ENCODE peak calls at places on chromosomes 13 and 19, in four cellular contexts. C is H9, N is neuronal stem cell, P is H1. W is an unnamed sample.
A peak's percentile ranks its signal among the peaks of the same experiment; 100 is the strongest.

GRCh38 chr13:113016526-113017295 is 47.7 kb downstream of the MCF2L start:
- DNase-seq in C (no peak), P (no peak), N (no peak), W (no peak)

GRCh38 chr13:57644106-57644505 is 12.6 kb downstream of the PCDH17 start:
- DNase-seq in P (no peak), C (no peak), N (no peak), W (no peak)

GRCh38 chr13:84917252-84917878 is 881.9 kb downstream of the SLITRK6 start:
- DNase-seq in N (no peak), C (no peak), P (no peak), W (peak; percentile 43)

GRCh38 chr19:38046254-38047047 is 139.4 kb downstream of the SIPA1L3 start:
- DNase-seq in C (no peak), N (no peak), P (no peak), W (no peak)

GRCh38 chr13:101915755-101916107 is 463.3 kb downstream of the ITGBL1 start:
- DNase-seq in C (no peak), P (no peak), N (no peak), W (no peak)

GRCh38 chr19:7013678-7014077 is 7.6 kb downstream of the MBD3L2B start:
- DNase-seq in P (no peak), N (no peak), C (no peak), W (no peak)

GRCh38 chr19:40603071-40603718 is 2.0 kb downstream of the LTBP4 start:
- DNase-seq in P (no peak), C (no peak), N (no peak), W (peak; percentile 88)

GRCh38 chr13:67509039-67509438 is 278.9 kb upstream of the PCDH9 start:
- DNase-seq in C (peak; percentile 35), P (no peak), N (no peak), W (no peak)

GRCh38 chr13:33281951-33282595 is 3.5 kb downstream of the STARD13 start:
- DNase-seq in N (no peak), C (no peak), P (no peak), W (peak; percentile 78)

GRCh38 chr13:99726261-99726894 is 225.1 kb downstream of the TM9SF2 start:
- DNase-seq in P (peak; percentile 42), C (peak; percentile 32), N (no peak), W (no peak)

GRCh38 chr13:38008636-38009035 is 139.1 kb upstream of the TRPC4 start:
- DNase-seq in N (no peak), C (no peak), P (no peak), W (peak; percentile 6)

GRCh38 chr19:46813570-46814358 is 25.4 kb upstream of the SLC1A5 start:
- DNase-seq in P (no peak), C (no peak), N (no peak), W (peak; percentile 34)

GRCh38 chr19:40139533-40140287 is 49.0 kb upstream of the ZNF780A start:
- DNase-seq in P (peak; percentile 47), N (peak; percentile 31), C (no peak), W (peak; percentile 72)

GRCh38 chr13:33744589-33745369 is 73.2 kb upstream of the RFC3 start:
- DNase-seq in N (no peak), C (no peak), P (no peak), W (no peak)

GRCh38 chr19:4034048-4035017 is 26.8 kb downstream of the PIAS4 start:
- DNase-seq in P (no peak), N (no peak), C (no peak), W (no peak)

GRCh38 chr13:46334423-46334822 is 52.6 kb downstream of the RUBCNL start:
- DNase-seq in P (no peak), C (no peak), N (no peak), W (no peak)

DNA sequence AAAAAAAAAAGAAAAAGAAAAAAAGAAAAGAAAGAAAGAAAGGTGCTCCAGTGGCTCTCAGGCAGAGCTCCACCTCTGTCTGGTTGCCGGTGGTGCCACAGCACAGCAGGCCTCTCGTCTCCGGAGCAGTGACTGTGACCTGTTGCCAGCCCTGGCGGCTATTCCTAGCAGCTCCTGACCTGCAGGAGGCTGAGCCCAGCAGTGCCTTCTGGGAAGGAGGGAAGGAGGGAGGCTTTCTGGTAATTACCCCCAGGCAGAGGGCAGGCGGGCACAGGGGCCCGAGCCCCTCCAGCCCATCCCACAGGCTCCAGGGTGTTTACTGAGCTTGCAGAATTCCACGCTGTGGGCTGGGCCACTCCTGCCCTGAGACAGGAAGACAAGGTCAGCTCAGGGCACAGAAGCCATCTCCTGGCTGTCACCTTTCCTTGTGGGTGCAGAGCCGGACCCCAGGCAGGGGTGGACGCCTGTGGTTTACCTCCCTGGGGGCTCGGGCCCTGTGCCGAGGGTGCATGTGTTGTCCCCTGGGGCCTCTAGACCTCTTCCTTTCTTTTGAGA is 77.9 kb downstream of the GNG7 start:
- DNase-seq in P (peak; percentile 71), C (peak; percentile 83), N (no peak), W (no peak)
- H2BK15ac ChIP-seq in P (peak overlapping the region; percentile 29), C (no peak overlapping the region), N (no peak overlapping the region), W (no peak overlapping the region)

DNA sequence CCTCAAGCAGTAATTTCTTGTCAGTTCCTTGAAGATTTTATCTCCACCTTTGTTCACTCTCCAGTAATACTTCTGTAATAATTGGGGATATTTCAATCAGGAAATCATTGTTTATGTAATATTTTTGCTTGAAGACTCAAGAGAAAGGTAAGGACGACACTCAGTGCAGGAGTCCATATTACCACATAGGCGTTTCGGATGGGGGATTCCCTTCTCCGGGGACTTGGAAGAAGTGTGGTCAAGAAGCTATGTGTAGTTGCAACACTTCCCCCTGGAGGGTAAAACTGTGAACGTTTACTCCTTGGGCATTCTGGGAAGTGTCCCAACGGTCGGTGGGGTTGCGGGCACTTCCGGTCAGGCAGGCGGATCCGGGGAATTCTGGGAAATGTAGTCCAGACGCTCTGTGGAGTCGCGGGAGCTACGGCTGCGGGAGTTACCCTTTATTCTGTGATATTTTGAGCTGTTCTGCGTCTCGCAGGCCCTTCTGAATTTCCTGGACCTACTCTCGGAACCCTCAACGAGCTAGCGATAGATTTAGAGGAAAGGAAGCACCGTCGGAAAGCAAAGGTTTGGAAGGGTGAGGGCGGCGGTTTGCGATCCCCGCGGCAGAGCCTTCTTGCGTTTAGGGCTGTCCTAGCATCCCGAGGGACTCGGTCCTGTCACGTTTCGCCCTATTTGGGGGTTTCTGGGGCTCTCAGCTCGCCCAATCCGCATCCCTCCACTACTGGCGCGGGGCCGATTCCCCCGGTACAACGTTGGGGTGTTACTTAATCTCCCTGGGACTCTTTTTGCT is at the start of gene ZNF221:
- DNase-seq in N (peak; percentile 91), C (peak; percentile 95), P (peak; percentile 83), W (peak; percentile 99)
- H3K14ac ChIP-seq in N (peak within 1 kb of the TSS; percentile 33), C (no peak within 1 kb of the TSS), P (no peak within 1 kb of the TSS), W (no peak within 1 kb of the TSS)

DNA sequence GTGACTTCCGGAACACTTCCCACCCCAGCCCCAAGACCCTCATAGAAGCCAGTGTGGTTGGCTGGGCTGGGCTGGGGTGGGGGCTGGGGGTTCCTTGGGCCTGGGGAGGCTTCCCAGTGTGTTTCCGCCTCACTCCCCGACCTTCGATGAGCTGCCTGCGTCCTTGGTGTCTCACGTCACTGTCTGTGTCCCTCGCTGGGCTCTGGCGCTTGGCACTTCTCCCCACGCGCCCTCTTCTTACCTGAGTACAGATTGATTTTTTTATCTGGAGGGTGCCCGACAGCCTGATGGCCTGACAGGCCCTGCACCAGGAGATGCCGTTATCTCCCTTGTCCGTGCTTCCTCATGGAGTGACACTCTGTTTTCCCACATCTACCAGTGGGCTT is 7.6 kb upstream of the GRIN3B start:
- DNase-seq in N (no peak), P (no peak), C (no peak), W (no peak)
- H2BK12ac ChIP-seq in N (no peak overlapping the region), P (no peak overlapping the region), C (no peak overlapping the region), W (no peak overlapping the region)

GRCh38 chr19:1173845-1174809 is at the start of gene SBNO2:
- DNase-seq in P (peak; percentile 100), N (peak; percentile 85), C (peak; percentile 91), W (peak; percentile 86)
- H2BK15ac ChIP-seq in P (peak within 1 kb of the TSS; percentile 72), N (peak within 1 kb of the TSS; percentile 95), C (no peak within 1 kb of the TSS), W (peak within 1 kb of the TSS; percentile 15)

DNA sequence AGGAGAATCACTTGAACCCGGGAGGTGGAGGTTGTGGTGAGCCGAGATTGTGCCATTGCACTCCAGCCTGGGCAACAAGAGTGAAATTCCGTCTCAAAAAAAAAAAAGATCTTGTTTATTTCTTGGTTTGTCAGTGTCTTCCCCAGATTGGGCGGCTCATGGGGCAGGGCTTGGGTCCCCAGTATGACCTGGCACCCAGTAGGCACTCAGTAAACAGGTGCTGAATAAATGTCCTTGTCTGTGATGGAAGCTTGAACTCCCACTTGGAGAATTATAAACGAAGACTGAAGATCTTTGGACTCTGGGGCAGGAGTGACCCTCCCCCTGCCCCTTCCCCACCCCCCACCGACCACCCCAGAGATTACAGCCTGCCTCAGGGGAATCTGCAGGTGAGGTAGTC is 9.9 kb upstream of the FUT5 start:
- DNase-seq in C (no peak), N (no peak), P (no peak), W (no peak)
- H3K14ac ChIP-seq in C (no peak overlapping the region), N (no peak overlapping the region), P (no peak overlapping the region), W (no peak overlapping the region)

DNA sequence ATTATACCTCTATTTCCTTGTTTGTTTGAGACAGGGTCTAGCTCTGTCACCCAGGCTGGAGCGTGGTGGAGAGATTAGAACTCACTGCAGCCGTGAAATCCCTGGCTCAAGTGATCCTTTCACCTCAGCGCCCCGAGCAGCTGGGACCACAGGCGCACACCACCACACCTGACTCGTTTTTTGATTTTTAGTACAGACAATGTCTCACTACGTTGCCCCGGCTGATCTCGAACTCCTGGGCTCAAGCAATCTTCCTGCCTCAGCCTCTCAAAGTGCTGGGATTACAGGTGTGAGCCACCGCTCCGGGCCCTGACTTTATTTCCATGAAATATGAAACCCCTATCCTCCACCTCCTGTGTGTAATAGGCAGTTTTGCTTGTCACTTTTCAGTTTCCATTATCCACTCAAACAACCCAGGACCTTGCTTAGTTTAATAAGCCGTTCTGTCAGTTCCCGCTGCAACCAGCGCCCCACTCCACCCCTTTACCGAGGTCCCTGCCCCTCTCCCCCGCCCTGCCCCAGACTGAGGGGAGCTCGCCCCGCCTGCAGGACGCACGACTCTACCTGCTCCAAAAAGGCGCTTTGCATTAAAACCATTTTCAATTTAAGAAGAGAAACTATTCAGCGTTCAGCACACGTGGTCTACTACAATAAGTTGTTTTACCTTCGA is 16.9 kb downstream of the ZNF816 start:
- DNase-seq in N (no peak), C (peak; percentile 73), P (peak; percentile 66), W (no peak)
- H2BK12ac ChIP-seq in N (no peak overlapping the region), C (no peak overlapping the region), P (no peak overlapping the region), W (no peak overlapping the region)

GRCh38 chr13:43244482-43244881 is 221.1 kb downstream of the DNAJC15 start:
- DNase-seq in P (no peak), N (no peak), C (no peak), W (no peak)
- H2BK15ac ChIP-seq in P (no peak overlapping the region), N (no peak overlapping the region), C (no peak overlapping the region), W (peak overlapping the region; percentile 73)

GRCh38 chr13:20652946-20653345 is 50.6 kb upstream of the IL17D start:
- DNase-seq in P (no peak), N (no peak), C (no peak), W (no peak)

GRCh38 chr13:20647758-20648157 is 55.7 kb upstream of the IL17D start:
- DNase-seq in P (no peak), N (no peak), C (no peak), W (no peak)
- H3K14ac ChIP-seq in P (no peak overlapping the region), N (no peak overlapping the region), C (no peak overlapping the region), W (no peak overlapping the region)

GRCh38 chr13:97258801-97259200 is 36.7 kb downstream of the MBNL2 start:
- DNase-seq in P (peak; percentile 23), N (no peak), C (no peak), W (peak; percentile 66)
- H2BK12ac ChIP-seq in P (peak overlapping the region; percentile 80), N (no peak overlapping the region), C (no peak overlapping the region), W (peak overlapping the region; percentile 94)

DNA sequence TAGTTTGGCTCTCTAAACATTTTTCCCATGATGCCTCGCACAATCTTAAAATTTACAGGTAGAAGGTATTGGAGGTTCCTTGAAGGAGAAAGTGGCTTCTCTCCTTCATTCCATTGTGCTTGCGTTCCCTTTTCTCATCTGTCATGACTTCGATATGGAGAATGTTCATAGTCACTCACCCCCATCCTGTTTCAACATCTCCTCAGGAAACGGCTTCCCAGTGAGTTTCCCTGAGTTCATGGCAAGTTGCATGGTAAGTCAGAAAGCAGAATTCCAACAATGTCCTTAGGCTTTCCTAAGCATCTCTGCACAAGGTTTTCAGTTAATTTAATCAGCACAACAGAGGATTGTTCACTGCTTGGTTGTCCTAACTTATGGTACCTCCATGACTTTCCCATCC is 581.8 kb upstream of the SLITRK5 start:
- DNase-seq in N (no peak), C (no peak), P (no peak), W (peak; percentile 87)
- H2BK15ac ChIP-seq in N (no peak overlapping the region), C (no peak overlapping the region), P (no peak overlapping the region), W (no peak overlapping the region)

W was measured in mesenchymal stem cell.